ENCODE peak calls at places on chromosomes 12 and 14, in seven cellular contexts. B, C, W, M, J, G and X are unnamed samples. For H3K4me1, the result is how much of the 10 kb centered on the place peaks cover.

GRCh38 chr12:78683031-78683430 is 181.5 kb upstream of the SYT1 start:
- DNase-seq in B (no peak), C (peak), W (peak), M (no peak), J (no peak), G (no peak), X (no peak)

GRCh38 chr14:102592969-102593840 is 756 bp downstream of the RCOR1 start:
- DNase-seq in B (peak), C (peak), W (peak), M (peak), J (peak), G (no peak), X (peak)

GRCh38 chr12:42332301-42332894 is 6.4 kb downstream of the PPHLN1 start:
- DNase-seq in B (no peak), C (peak), W (peak), M (no peak), J (peak), G (no peak), X (peak)

GRCh38 chr14:105902131-105902898 is 375.9 kb downstream of the TMEM121 start:
- DNase-seq in B (no peak), C (no peak), W (no peak), M (no peak), J (no peak), G (no peak), X (no peak)

GRCh38 chr12:3761116-3761770 is 8.3 kb upstream of the CRACR2A start:
- DNase-seq in B (no peak), C (no peak), W (no peak), M (no peak), J (no peak), G (no peak), X (no peak)

GRCh38 chr14:39265032-39265431 is 31.3 kb downstream of the MIA2 start:
- DNase-seq in B (no peak), C (peak), W (peak), M (no peak), J (no peak), G (no peak), X (peak)

GRCh38 chr14:101501858-101502615 is 59.3 kb upstream of the DIO3 start:
- DNase-seq in B (peak), C (no peak), W (no peak), M (peak), J (no peak), G (no peak), X (no peak)

GRCh38 chr12:1855241-1855640 is 34.9 kb downstream of the LRTM2 start:
- DNase-seq in B (no peak), C (peak), W (peak), M (peak), J (no peak), G (no peak), X (peak)

GRCh38 chr12:21559855-21560569 is 33.9 kb downstream of the SPX start:
- DNase-seq in B (no peak), C (peak), W (peak), M (no peak), J (no peak), G (no peak), X (peak)

GRCh38 chr12:19144985-19145384 is 15.5 kb downstream of the PLEKHA5 start:
- DNase-seq in B (no peak), C (no peak), W (no peak), M (peak), J (no peak), G (no peak), X (no peak)

GRCh38 chr12:47757840-47758583 is 668 bp downstream of the RAPGEF3 start:
- DNase-seq in B (peak), C (no peak), W (no peak), M (no peak), J (no peak), G (no peak), X (no peak)

GRCh38 chr14:65333926-65334687 is 78.4 kb upstream of the FUT8 start:
- DNase-seq in B (peak), C (peak), W (peak), M (peak), J (peak), G (no peak), X (peak)

GRCh38 chr12:51890511-51891171 is 2.7 kb downstream of the ANKRD33 start:
- DNase-seq in B (no peak), C (no peak), W (no peak), M (peak), J (no peak), G (no peak), X (no peak)

GRCh38 chr12:39813776-39814175 is 194.2 kb upstream of the ABCD2 start:
- DNase-seq in B (no peak), C (peak), W (peak), M (no peak), J (no peak), G (no peak), X (peak)

GRCh38 chr14:55976619-55977018 is 141.6 kb upstream of the PELI2 start:
- DNase-seq in B (no peak), C (no peak), W (no peak), M (no peak), J (peak), G (no peak), X (no peak)

GRCh38 chr12:57772429-57773322 is at the start of gene EEF1AKMT3:
- DNase-seq in B (peak), C (peak), W (peak), M (peak), J (peak), G (no peak), X (peak)

GRCh38 chr12:55974308-55974724 is 438 bp downstream of the RAB5B start:
- DNase-seq in B (no peak), C (peak), W (peak), M (peak), J (peak), G (no peak), X (peak)

GRCh38 chr12:120156315-120157259 is 37.9 kb downstream of the GCN1 start:
- DNase-seq in B (no peak), C (no peak), W (no peak), M (no peak), J (no peak), G (no peak), X (no peak)

GRCh38 chr12:53497461-53497860 is 1.8 kb downstream of the MAP3K12 start:
- DNase-seq in B (no peak), C (no peak), W (no peak), M (no peak), J (no peak), G (no peak), X (no peak)

GRCh38 chr12:92055877-92056276 is 89.8 kb downstream of the BTG1 start:
- DNase-seq in B (no peak), C (no peak), W (no peak), M (no peak), J (peak), G (no peak), X (no peak)

GRCh38 chr14:61408498-61408897 is 87.1 kb downstream of the PRKCH start:
- DNase-seq in B (no peak), C (no peak), W (no peak), M (no peak), J (no peak), G (no peak), X (no peak)

GRCh38 chr14:91286530-91286937 is 42.0 kb upstream of the GPR68 start:
- DNase-seq in B (peak), C (peak), W (peak), M (peak), J (peak), G (peak), X (peak)

GRCh38 chr14:68571928-68572525 is 220.8 kb downstream of the ZFP36L1 start:
- DNase-seq in B (no peak), C (no peak), W (no peak), M (no peak), J (no peak), G (no peak), X (no peak)
- H3K4me1 ChIP-seq in B (under half), C (under half), W (under half), M (under half), J (under half), G (under half), X (under half)

DNA sequence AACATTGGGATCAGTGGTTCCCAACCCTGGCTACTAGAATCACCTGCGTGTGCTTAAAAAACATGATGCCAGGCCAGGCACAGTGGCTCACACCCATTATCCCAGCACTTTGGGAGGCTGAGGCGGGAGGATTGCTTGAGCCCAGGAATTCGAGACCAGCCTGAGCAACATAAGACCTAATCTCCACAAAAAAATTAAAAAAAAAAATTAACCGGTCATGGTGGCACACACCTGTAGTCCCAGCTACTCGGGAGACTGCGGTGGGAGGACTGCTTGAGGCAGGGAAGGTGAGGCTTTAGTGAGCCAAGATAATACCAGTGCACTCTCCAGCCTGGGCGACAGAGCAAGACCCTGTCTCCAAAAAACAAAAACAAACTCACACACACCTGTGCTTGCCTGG is 2.0 kb downstream of the KCTD10 start:
- DNase-seq in B (no peak), C (no peak), W (no peak), M (no peak), J (no peak), G (no peak), X (no peak)
- H3K4me3 ChIP-seq in B (no peak), C (peak), W (no peak), M (no peak), J (no peak), G (no peak), X (peak)

DNA sequence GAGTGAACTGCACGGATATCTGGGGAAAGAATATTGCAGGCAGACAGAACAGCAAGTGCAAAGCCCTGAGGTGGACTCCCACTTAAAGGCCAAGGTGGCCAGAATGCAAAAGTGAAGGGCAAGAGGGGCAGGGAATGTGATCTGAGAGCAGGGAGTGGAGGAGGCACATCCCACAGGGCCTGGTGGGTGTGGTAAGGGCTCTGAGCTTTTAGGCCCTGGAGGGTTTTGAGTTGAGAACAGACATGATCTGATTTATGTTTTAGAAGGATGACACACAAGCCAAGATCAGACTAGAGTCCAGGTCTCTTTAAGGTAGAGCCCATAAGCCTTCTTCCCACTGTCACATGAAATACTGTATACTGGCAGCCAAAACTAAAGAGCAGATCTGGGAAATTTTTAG is 162.5 kb downstream of the SLC38A4 start:
- DNase-seq in B (no peak), C (no peak), W (no peak), M (no peak), J (no peak), G (no peak), X (no peak)
- H3K4me1 ChIP-seq in B (under half), C (half or more), W (under half), M (under half), J (under half), G (half or more), X (half or more)

DNA sequence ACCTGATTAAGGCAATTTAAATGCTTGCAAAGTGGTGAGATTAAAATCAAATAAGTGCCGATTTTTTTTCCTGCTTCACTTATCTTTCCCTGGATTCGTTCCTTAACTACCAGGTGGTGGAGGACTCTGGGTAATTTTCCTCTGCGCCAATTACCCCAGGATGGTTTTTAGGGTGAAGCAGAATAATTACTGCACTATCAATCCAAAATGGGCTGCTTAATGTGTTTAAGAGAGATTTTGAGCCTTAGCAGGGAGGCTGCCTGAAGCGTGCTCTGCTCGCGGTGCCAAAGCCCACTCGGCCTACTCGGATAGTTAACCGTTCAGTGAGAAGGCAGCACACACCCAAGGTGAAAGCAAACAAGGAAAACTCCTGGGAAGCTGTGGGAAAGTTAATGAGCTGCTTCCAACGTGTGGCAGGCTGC is 274.9 kb upstream of the LMO3 start:
- DNase-seq in B (no peak), C (no peak), W (no peak), M (peak), J (peak), G (no peak), X (no peak)
- H3K4me3 ChIP-seq in B (no peak), C (no peak), W (no peak), M (no peak), J (no peak), G (peak), X (no peak)

GRCh38 chr12:46266382-46266791 is 2.5 kb downstream of the SLC38A1 start:
- DNase-seq in B (no peak), C (peak), W (peak), M (no peak), J (peak), G (no peak), X (peak)
- H3K4me1 ChIP-seq in B (under half), C (half or more), W (under half), M (half or more), J (under half), G (half or more), X (under half)

GRCh38 chr12:132413931-132414588 is 75.9 kb upstream of the FBRSL1 start:
- DNase-seq in B (no peak), C (no peak), W (no peak), M (no peak), J (no peak), G (no peak), X (no peak)
- H3K4me3 ChIP-seq in B (no peak), C (no peak), W (no peak), M (no peak), J (no peak), G (peak), X (no peak)

GRCh38 chr12:93426406-93426805 is 15.3 kb downstream of the UBE2N start:
- DNase-seq in B (no peak), C (no peak), W (no peak), M (no peak), J (no peak), G (no peak), X (no peak)

GRCh38 chr12:93429448-93429847 is 12.3 kb downstream of the UBE2N start:
- DNase-seq in B (no peak), C (no peak), W (no peak), M (no peak), J (no peak), G (no peak), X (no peak)

GRCh38 chr12:93427779-93428564 is 13.8 kb downstream of the UBE2N start:
- DNase-seq in B (no peak), C (peak), W (peak), M (no peak), J (no peak), G (no peak), X (peak)

GRCh38 chr12:93430280-93430679 is 11.5 kb downstream of the UBE2N start:
- DNase-seq in B (no peak), C (no peak), W (no peak), M (no peak), J (no peak), G (no peak), X (no peak)

GRCh38 chr12:93429852-93430251 is 11.9 kb downstream of the UBE2N start:
- DNase-seq in B (no peak), C (no peak), W (no peak), M (no peak), J (no peak), G (no peak), X (no peak)
- H3K4me1 ChIP-seq in B (under half), C (under half), W (under half), M (under half), J (under half), G (under half), X (half or more)

GRCh38 chr14:36655571-36655962 is 6.1 kb upstream of the PAX9 start:
- DNase-seq in B (no peak), C (no peak), W (no peak), M (no peak), J (no peak), G (no peak), X (no peak)
- H3K4me3 ChIP-seq in B (no peak), C (no peak), W (no peak), M (no peak), J (no peak), G (no peak), X (no peak)

GRCh38 chr12:62726471-62726980 is 208.4 kb downstream of the PPM1H start:
- DNase-seq in B (no peak), C (peak), W (no peak), M (peak), J (no peak), G (no peak), X (peak)
- H3K4me1 ChIP-seq in B (under half), C (half or more), W (under half), M (half or more), J (under half), G (half or more), X (half or more)